ENCODE peak calls at places on chromosomes 16 and 17, in seven cellular contexts. M is kidney glomerular epithelial cell, F is nephron progenitor cell, R is RPMI7951, O is HS-27A, Y is AG04449, D is GF-D8. A is an unnamed sample.

GRCh38 chr17:29709861-29710849 is 87.4 kb upstream of the CORO6 start:
- DNase-seq in M (peak; percentile 93), F (no peak), R (no peak), O (no peak), Y (no peak), D (no peak), A (peak; percentile 95)

GRCh38 chr16:84839956-84840355 is 20.2 kb downstream of the CRISPLD2 start:
- DNase-seq in M (peak; percentile 89), F (no peak), R (peak; percentile 93), O (peak; percentile 60), Y (no peak), D (no peak), A (peak; percentile 81)

GRCh38 chr17:30379303-30380105 is 777 bp downstream of the CPD start:
- DNase-seq in M (no peak), F (peak; percentile 37), R (no peak), O (no peak), Y (no peak), D (no peak), A (no peak)

GRCh38 chr16:86494565-86495356 is 15.6 kb upstream of the FOXF1 start:
- DNase-seq in M (no peak), F (no peak), R (no peak), O (no peak), Y (no peak), D (no peak), A (no peak)

GRCh38 chr17:82058230-82058854 is 6.6 kb downstream of the GPS1 start:
- DNase-seq in M (no peak), F (no peak), R (no peak), O (no peak), Y (no peak), D (no peak), A (no peak)

GRCh38 chr17:82502207-82502606 is 17.3 kb upstream of the FOXK2 start:
- DNase-seq in M (no peak), F (no peak), R (no peak), O (no peak), Y (no peak), D (no peak), A (no peak)

GRCh38 chr17:15651001-15651582 is 31.6 kb upstream of the FBXW10B start:
- DNase-seq in M (no peak), F (no peak), R (peak; percentile 7), O (no peak), Y (no peak), D (no peak), A (no peak)

GRCh38 chr16:88715312-88716190 is 9.2 kb downstream of the CTU2 start:
- DNase-seq in M (no peak), F (no peak), R (no peak), O (no peak), Y (no peak), D (no peak), A (no peak)

GRCh38 chr17:72386619-72387237 is 265.9 kb downstream of the SOX9 start:
- DNase-seq in M (no peak), F (peak; percentile 15), R (peak; percentile 58), O (no peak), Y (no peak), D (no peak), A (peak; percentile 51)

GRCh38 chr17:82930924-82931695 is 91.3 kb upstream of the ZNF750 start:
- DNase-seq in M (no peak), F (no peak), R (no peak), O (no peak), Y (no peak), D (no peak), A (no peak)

GRCh38 chr16:86987746-86988670 is 329.2 kb downstream of the C16orf95 start:
- DNase-seq in M (no peak), F (no peak), R (no peak), O (no peak), Y (no peak), D (no peak), A (no peak)

GRCh38 chr17:16649585-16649984 is 4.1 kb downstream of the ZNF624 start:
- DNase-seq in M (no peak), F (no peak), R (no peak), O (no peak), Y (no peak), D (no peak), A (no peak)

GRCh38 chr16:58551496-58551895 is 36.2 kb downstream of the SETD6 start:
- DNase-seq in M (no peak), F (no peak), R (peak; percentile 6), O (no peak), Y (no peak), D (no peak), A (no peak)